ENCODE peak calls at places on chromosomes 11 and 22, in five cellular contexts. H is OCI-LY7, Q is B cell, M is ovary, E is astrocyte of the spinal cord. A is an unnamed sample.

GRCh38 chr11:124754309-124754708 is 2.3 kb upstream of the VSIG2 start:
- DNase-seq in H (no peak), Q (no peak), M (no peak), E (no peak), A (no peak)

GRCh38 chr11:67640021-67640757 is 626 bp upstream of the TBX10 start:
- DNase-seq in H (peak; percentile 82), Q (peak; percentile 61), M (peak; percentile 43), E (peak; percentile 8), A (peak; percentile 77)

GRCh38 chr22:50481440-50482106 is at the start of gene ADM2:
- DNase-seq in H (peak; percentile 55), Q (peak; percentile 51), M (no peak), E (no peak), A (peak; percentile 71)

GRCh38 chr11:107770546-107770945 is 58.7 kb upstream of the SLN start:
- DNase-seq in H (no peak), Q (no peak), M (no peak), E (peak; percentile 76), A (no peak)

GRCh38 chr11:84780689-84781293 is 846.4 kb downstream of the DLG2 start:
- DNase-seq in H (peak; percentile 31), Q (no peak), M (no peak), E (peak; percentile 47), A (no peak)

GRCh38 chr11:112871909-112872511 is 89.2 kb upstream of the NCAM1 start:
- DNase-seq in H (no peak), Q (no peak), M (no peak), E (no peak), A (no peak)

GRCh38 chr11:34343153-34343552 is 14.7 kb downstream of the ABTB2 start:
- DNase-seq in H (no peak), Q (no peak), M (no peak), E (peak; percentile 91), A (no peak)

GRCh38 chr11:70399681-70400112 is 1.4 kb downstream of the CTTN start:
- DNase-seq in H (no peak), Q (no peak), M (peak; percentile 95), E (peak; percentile 97), A (no peak)

DNA sequence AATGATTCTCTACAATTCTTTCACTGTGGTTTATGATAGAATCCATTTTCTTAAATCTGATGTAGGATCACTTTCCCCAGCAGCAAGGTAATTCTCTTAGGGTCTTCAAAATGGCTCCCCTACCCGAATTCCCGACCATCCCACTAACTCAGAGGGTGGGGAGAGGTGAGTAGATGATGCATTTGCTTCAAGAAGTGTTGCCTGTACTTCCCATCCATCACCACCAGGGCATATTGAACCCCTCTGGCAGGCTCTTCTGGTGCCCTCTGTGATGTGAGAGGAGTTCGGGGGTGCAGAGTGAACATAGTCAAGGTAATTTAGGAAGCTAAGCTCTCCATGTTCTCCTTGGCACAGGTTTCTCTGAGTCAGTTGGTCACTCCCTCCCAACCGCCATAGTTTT is 52.3 kb downstream of the ZNRF3 start:
- DNase-seq in H (no peak), Q (no peak), M (no peak), E (no peak), A (no peak)
- TF ChIP-seq CTCF in H (peak; percentile 32), Q (peak; percentile 27), M (no peak), E (peak; percentile 27), A (peak; percentile 31)

DNA sequence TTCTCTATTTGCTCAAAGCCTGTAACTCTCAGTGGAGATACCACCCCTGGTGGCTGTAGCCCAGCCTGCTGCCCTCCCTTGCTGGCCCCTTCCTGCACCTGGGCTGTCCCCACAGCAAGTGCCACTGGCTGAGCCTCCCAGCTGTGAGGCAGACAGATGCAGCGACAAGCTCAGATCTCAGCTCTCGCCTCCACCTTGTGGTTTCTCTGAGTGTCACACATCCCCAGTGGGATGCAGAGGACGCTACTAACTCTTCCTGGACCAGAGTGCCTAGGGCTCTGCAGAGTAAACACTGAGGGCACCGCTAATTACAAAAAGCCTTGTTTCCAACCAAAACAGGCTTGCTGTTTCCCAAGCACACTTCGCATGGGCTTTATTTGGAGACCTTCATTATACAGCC is 8.9 kb downstream of the YPEL1 start:
- DNase-seq in H (peak; percentile 79), Q (no peak), M (no peak), E (no peak), A (peak; percentile 64)
- TF ChIP-seq CTCF in H (peak; percentile 73), Q (peak; percentile 32), M (no peak), E (peak; percentile 36), A (peak; percentile 50)

GRCh38 chr11:126487711-126488110 is 132.2 kb downstream of the ST3GAL4 start:
- DNase-seq in H (no peak), Q (no peak), M (no peak), E (no peak), A (no peak)

GRCh38 chr11:126484266-126484665 is 128.8 kb downstream of the ST3GAL4 start:
- DNase-seq in H (no peak), Q (no peak), M (no peak), E (peak; percentile 76), A (no peak)

GRCh38 chr11:126483796-126484195 is 128.3 kb downstream of the ST3GAL4 start:
- DNase-seq in H (no peak), Q (no peak), M (no peak), E (no peak), A (no peak)

GRCh38 chr11:126485986-126486635 is 130.6 kb downstream of the ST3GAL4 start:
- DNase-seq in H (no peak), Q (no peak), M (no peak), E (no peak), A (no peak)

DNA sequence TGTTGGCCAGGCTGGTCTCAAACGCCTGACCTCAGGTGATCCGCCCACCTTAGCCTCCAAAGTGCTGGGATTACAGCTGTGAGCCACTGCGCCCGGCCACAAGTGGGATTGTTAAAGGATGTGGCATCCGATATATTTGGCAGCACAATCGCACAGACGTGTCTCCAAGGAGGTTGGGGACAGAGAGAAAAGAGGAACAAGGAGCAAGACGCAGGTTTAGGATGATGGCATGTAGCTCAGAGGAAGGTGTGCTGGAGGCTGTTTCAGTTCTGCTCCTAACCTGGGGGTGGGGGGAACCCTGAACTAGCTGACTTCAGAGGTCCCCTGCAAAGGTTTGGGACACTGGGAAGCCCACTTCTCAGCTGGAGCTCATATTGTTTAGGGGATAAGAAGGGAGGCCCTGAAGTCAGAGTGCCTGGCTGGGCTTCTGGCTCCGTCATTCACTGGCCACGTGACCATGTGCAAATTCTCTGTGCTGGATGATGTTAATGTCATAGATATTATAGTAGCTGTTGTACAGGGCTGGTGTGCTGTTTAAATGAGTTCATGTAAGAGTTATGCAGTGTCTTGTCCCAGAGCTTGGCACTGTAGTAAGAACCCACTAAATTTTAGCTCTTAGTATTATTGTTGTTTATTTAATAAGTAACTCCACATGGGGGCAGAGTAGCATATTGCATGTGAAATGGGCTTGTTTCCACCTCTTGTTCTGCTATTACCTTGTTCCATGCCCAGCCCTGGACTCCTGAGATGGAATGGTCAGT is 129.7 kb downstream of the ST3GAL4 start:
- DNase-seq in H (peak; percentile 54), Q (no peak), M (no peak), E (peak; percentile 18), A (no peak)
- TF ChIP-seq CTCF in H (peak; percentile 78), Q (no peak), M (no peak), E (no peak), A (no peak)

DNA sequence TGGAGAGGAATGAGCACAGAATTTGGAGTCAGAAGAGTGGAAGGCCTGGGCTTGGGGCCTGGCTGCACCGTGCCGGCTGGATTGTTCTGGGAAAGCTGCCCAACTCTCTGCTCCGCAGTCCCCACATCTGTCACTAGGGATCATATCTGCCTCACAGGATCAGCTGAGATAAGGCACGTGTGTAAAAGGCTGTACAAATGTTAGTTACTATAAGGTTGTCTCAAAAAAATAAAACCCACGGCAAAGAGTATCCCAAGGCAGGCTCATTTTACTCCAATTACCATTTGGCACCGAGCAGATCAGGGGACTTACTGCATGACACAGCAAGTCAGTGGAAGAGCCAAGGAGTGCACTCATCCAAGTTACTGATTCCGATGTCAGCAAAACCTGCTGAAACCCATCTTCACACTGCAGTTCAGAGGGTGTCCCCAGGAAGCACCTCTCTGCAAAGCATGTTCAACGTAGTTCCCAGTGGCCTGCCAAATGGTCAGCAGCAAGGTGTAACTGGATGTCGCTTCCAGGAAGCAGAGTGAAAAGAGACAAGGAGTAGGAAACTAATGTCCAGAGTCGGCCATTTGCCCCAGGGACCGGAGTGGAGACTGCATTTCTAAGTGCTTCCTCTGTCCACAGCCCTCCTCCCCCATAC is 18.1 kb upstream of the MRTFA start:
- DNase-seq in H (no peak), Q (no peak), M (no peak), E (peak; percentile 59), A (no peak)
- TF ChIP-seq CTCF in H (peak; percentile 14), Q (no peak), M (peak; percentile 15), E (peak; percentile 30), A (no peak)

GRCh38 chr11:17528181-17528691 is 16.0 kb downstream of the USH1C start:
- DNase-seq in H (peak; percentile 51), Q (no peak), M (no peak), E (peak; percentile 19), A (peak; percentile 70)
- TF ChIP-seq CTCF in H (peak; percentile 89), Q (peak; percentile 56), M (no peak), E (peak; percentile 81), A (peak; percentile 72)

A was measured in activated CD8-positive, alpha-beta T cell treated with anti-CD3 and anti-CD28 coated beads for 36 hours.